ENCODE peak calls at places on chromosomes 3 and 15, in four cellular contexts. E is H9, Z is heart left ventricle, W is tibial artery. M is an unnamed sample.

GRCh38 chr15:69723404-69724097 is 270.9 kb downstream of the RPLP1 start:
- DNase-seq in Z (peak; percentile 36), W (no peak), E (no peak), M (no peak)

GRCh38 chr3:24220859-24221657 is 273.6 kb downstream of the THRB start:
- DNase-seq in E (no peak), Z (peak; percentile 30), W (peak; percentile 77), M (no peak)

GRCh38 chr3:23217872-23218554 is 14.9 kb downstream of the UBE2E2 start:
- DNase-seq in W (no peak), E (no peak), Z (no peak), M (no peak)

GRCh38 chr3:100761211-100761921 is 52.1 kb downstream of the TFG start:
- DNase-seq in Z (no peak), E (peak; percentile 53), W (no peak), M (no peak)

GRCh38 chr15:90872481-90873184 is 4.2 kb downstream of the FURIN start:
- DNase-seq in E (peak; percentile 30), W (no peak), Z (no peak), M (no peak)

GRCh38 chr15:25679964-25680658 is 183.0 kb downstream of the ATP10A start:
- DNase-seq in E (no peak), W (no peak), Z (no peak), M (no peak)

GRCh38 chr3:38541800-38542199 is 45.7 kb downstream of the EXOG start:
- DNase-seq in W (no peak), E (no peak), Z (peak; percentile 88), M (no peak)

GRCh38 chr15:71743861-71744382 is 66.4 kb upstream of the NR2E3 start:
- DNase-seq in Z (peak; percentile 52), W (no peak), E (no peak), M (peak; percentile 53)

GRCh38 chr3:10194328-10195071 is 29.8 kb downstream of the IRAK2 start:
- DNase-seq in W (peak; percentile 79), E (no peak), Z (peak; percentile 61), M (peak; percentile 41)

GRCh38 chr3:74591946-74592345 is 22.5 kb downstream of the CNTN3 start:
- DNase-seq in Z (no peak), W (no peak), E (no peak), M (no peak)

GRCh38 chr3:68135145-68135544 is 480.7 kb upstream of the SUCLG2 start:
- DNase-seq in W (no peak), Z (no peak), E (no peak), M (no peak)

GRCh38 chr15:32657941-32658340 is 16.4 kb downstream of the SCG5 start:
- DNase-seq in W (no peak), E (no peak), Z (no peak), M (no peak)

GRCh38 chr3:5411786-5412185 is 224.3 kb downstream of the EDEM1 start:
- DNase-seq in W (no peak), E (no peak), Z (no peak), M (no peak)

GRCh38 chr3:107206141-107206540 is 171.1 kb upstream of the CCDC54 start:
- DNase-seq in E (no peak), W (no peak), Z (no peak), M (no peak)

GRCh38 chr3:122356402-122356801 is 26.6 kb downstream of the MIX23 start:
- DNase-seq in W (no peak), Z (no peak), E (peak; percentile 46), M (peak; percentile 11)

GRCh38 chr3:147130461-147130860 is 275.9 kb downstream of the ZIC4 start:
- DNase-seq in Z (no peak), E (no peak), W (no peak), M (no peak)

GRCh38 chr3:188656196-188656982 is 502.4 kb downstream of the LPP start:
- DNase-seq in W (no peak), E (no peak), Z (no peak), M (no peak)

GRCh38 chr3:115680802-115681345 is 57.6 kb downstream of the GAP43 start:
- DNase-seq in W (no peak), Z (no peak), E (no peak), M (no peak)

GRCh38 chr15:69557340-69558137 is 104.9 kb downstream of the RPLP1 start:
- DNase-seq in W (no peak), E (no peak), Z (no peak), M (no peak)

GRCh38 chr3:133712017-133712416 is 34.2 kb upstream of the TF start:
- DNase-seq in E (no peak), Z (no peak), W (no peak), M (no peak)

GRCh38 chr15:99250001-99250400 is 620 bp upstream of the TTC23 start:
- DNase-seq in E (no peak), Z (no peak), W (no peak), M (no peak)
- H3K27ac ChIP-seq in E (no peak overlapping the region), Z (peak overlapping the region; percentile 94), W (peak overlapping the region; percentile 87), M (no peak overlapping the region)

GRCh38 chr3:8336456-8336855 is 165.2 kb upstream of the LMCD1 start:
- DNase-seq in E (peak; percentile 38), W (no peak), Z (no peak), M (no peak)
- TF ChIP-seq CTCF in E (peak; percentile 80), W (no peak), Z (no peak), M (no peak)

DNA sequence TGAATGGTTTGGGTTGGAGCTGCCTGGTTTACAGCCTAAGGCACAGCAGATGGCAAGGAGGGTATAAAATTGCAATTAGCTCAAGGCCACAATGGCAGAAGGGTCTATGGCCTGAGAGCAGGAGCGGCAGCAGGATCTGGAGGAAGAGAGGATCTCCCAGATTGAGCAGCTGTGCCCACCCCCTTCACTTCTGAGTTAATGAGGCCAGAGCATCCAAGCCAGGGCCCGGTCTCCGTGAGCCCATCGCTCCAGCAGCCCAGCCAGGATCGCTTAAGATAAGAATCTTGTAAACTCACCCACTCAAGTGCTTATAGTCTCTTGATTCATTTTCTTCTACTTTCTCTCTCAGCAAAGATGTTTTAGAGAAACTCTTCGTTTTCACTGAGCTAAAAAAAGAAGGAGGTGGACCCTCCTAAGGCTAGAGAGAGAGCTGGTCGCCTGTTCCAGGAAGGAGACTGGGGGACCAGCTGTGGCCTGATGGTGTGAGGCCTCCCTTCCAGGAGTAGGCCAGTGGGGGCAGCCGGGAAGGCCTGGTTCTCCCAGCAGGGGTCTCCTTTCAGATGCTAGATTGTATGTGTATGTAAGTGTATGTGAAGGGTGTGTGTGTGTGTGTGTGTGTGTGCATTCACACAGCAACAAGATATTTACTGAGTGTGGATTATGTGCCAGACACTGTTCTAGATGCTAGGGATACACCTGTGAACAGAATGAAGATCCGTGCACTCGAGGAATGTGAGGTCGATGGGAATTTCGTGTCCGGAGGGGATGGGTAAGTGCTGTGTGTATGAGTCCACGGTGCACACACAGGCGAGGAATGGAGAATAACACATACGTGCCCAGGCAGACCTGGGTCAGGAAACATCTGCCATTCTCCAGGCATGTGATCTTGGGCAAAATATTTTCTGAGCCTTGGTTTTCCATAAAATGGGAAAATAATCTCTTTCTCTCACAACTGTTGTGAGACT is 18.6 kb downstream of the MAGEF1 start:
- DNase-seq in E (no peak), Z (no peak), W (no peak), M (no peak)
- H3K27me3 ChIP-seq in E (no peaks in the 10 kb centered on the region), Z (no peaks in the 10 kb centered on the region), W (no peaks in the 10 kb centered on the region), M (no peaks in the 10 kb centered on the region)

GRCh38 chr3:72476139-72476483 is 372.1 kb downstream of the SHQ1 start:
- DNase-seq in W (no peak), Z (no peak), E (no peak), M (no peak)

GRCh38 chr3:72470899-72471298 is 377.3 kb downstream of the SHQ1 start:
- DNase-seq in Z (no peak), E (no peak), W (no peak), M (no peak)

GRCh38 chr3:72474775-72475174 is 373.5 kb downstream of the SHQ1 start:
- DNase-seq in E (no peak), W (no peak), Z (no peak), M (no peak)

GRCh38 chr3:72475258-72476138 is 372.7 kb downstream of the SHQ1 start:
- DNase-seq in E (no peak), Z (no peak), W (no peak), M (no peak)

DNA sequence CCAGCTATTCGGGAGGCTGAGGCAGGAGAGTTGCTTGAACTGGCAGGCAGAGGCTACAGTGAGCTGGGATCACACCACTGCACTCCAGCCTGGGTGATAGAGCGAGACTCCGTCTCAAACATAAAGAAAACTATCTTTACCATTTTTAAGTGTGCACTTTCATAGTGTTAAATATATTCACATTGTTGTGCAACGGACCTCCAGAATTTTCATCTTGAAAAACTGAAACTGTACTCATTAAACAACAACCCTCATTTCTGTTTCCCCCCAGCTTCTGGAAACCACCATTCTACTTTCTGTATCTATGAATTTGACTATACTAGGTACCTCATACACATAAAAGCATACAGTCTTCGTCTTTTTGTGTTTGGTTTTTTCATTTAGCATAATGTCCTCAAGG is 375.1 kb downstream of the SHQ1 start:
- DNase-seq in E (no peak), W (no peak), Z (no peak), M (no peak)
- H3K27ac ChIP-seq in E (no peak overlapping the region), W (no peak overlapping the region), Z (no peak overlapping the region), M (no peak overlapping the region)

GRCh38 chr3:194130211-194130610 is 5.7 kb upstream of the HES1 start:
- DNase-seq in W (no peak), Z (no peak), E (no peak), M (no peak)

GRCh38 chr3:194126790-194127189 is 9.2 kb upstream of the HES1 start:
- DNase-seq in Z (no peak), W (no peak), E (no peak), M (no peak)

GRCh38 chr3:194130807-194131589 is 5.0 kb upstream of the HES1 start:
- DNase-seq in E (no peak), Z (no peak), W (peak; percentile 74), M (no peak)

GRCh38 chr3:194128202-194128907 is 7.6 kb upstream of the HES1 start:
- DNase-seq in E (no peak), Z (no peak), W (no peak), M (no peak)

GRCh38 chr3:194129581-194130133 is 6.3 kb upstream of the HES1 start:
- DNase-seq in Z (no peak), E (peak; percentile 69), W (no peak), M (no peak)
- TF ChIP-seq CTCF in Z (no peak), E (no peak), W (no peak), M (no peak)

DNA sequence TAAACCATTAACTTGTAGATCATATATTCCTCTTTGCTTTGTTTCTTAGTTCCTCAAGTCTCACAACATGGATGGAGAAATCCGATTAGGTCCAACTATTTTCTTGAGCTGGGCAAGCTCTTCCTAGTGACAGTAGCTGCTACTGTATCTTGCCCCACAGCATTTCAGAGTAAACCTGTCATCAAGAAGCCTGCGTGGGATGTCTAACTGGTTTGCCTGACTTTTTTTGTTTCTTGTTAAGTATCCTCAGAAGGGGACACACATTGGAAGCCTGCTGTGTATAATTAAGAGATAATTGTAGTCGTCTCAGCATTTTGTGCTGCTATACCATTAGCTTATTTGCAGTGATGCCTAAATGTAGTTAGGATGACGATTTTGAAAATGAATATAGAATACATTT is 29.3 kb upstream of the STT3B start:
- DNase-seq in E (no peak), Z (no peak), W (no peak), M (no peak)
- H3K27me3 ChIP-seq in E (no peaks in the 10 kb centered on the region), Z (no peaks in the 10 kb centered on the region), W (peaks cover 3% of the 10 kb centered on the region), M (no peaks in the 10 kb centered on the region)